ENCODE peak calls at places on chromosomes 2 and 18, in four cellular contexts. U, B, Y and F are unnamed samples.

GRCh38 chr2:150681120-150681796 is 193.8 kb upstream of the RND3 start:
- DNase-seq in Y (no peak), B (no peak), U (peak; percentile 65), F (no peak)

GRCh38 chr2:48845719-48846118 is 90.2 kb upstream of the LHCGR start:
- DNase-seq in B (no peak), Y (no peak), U (no peak), F (no peak)

GRCh38 chr2:31222086-31222485 is 4.8 kb upstream of the CAPN14 start:
- DNase-seq in U (no peak), B (no peak), Y (no peak), F (peak; percentile 29)

GRCh38 chr2:222709191-222709891 is 37.9 kb downstream of the MOGAT1 start:
- DNase-seq in Y (peak; percentile 40), U (peak; percentile 78), B (peak; percentile 77), F (peak; percentile 35)

GRCh38 chr2:216694201-216694825 is 1.0 kb downstream of the IGFBP5 start:
- DNase-seq in Y (peak; percentile 39), B (peak; percentile 73), U (peak; percentile 17), F (no peak)

GRCh38 chr2:10931710-10932255 is 20.0 kb downstream of the KCNF1 start:
- DNase-seq in Y (no peak), B (peak; percentile 51), U (peak; percentile 9), F (no peak)

GRCh38 chr2:206045251-206045650 is 40.7 kb downstream of the INO80D start:
- DNase-seq in B (no peak), U (no peak), Y (no peak), F (no peak)

GRCh38 chr2:233829193-233830110 is 24.9 kb downstream of the HJURP start:
- DNase-seq in U (no peak), Y (no peak), B (peak; percentile 32), F (no peak)

GRCh38 chr2:217185265-217185995 is 325.6 kb upstream of the TNP1 start:
- DNase-seq in U (no peak), Y (no peak), B (no peak), F (no peak)

GRCh38 chr2:106147159-106147558 is 46.9 kb downstream of the UXS1 start:
- DNase-seq in U (peak; percentile 52), Y (no peak), B (no peak), F (no peak)

GRCh38 chr2:130736487-130736886 is 7.6 kb downstream of the GPR148 start:
- DNase-seq in B (no peak), Y (no peak), U (no peak), F (no peak)

GRCh38 chr18:2994603-2995432 is 18.1 kb downstream of the LPIN2 start:
- DNase-seq in Y (peak; percentile 31), B (no peak), U (no peak), F (peak; percentile 53)

GRCh38 chr2:128783193-128783671 is 464.6 kb upstream of the HS6ST1 start:
- DNase-seq in B (peak; percentile 37), U (no peak), Y (no peak), F (no peak)

GRCh38 chr2:24993797-24994196 is 22.0 kb upstream of the DNAJC27 start:
- DNase-seq in Y (no peak), B (no peak), U (no peak), F (no peak)

GRCh38 chr18:67402543-67402942 is 114.0 kb downstream of the DSEL start:
- DNase-seq in Y (no peak), B (no peak), U (peak; percentile 49), F (no peak)

GRCh38 chr2:85318222-85319182 is 9.3 kb downstream of the TGOLN2 start:
- DNase-seq in U (peak; percentile 84), Y (no peak), B (no peak), F (peak; percentile 58)

GRCh38 chr2:55923091-55923977 is at the start of gene EFEMP1:
- DNase-seq in U (peak; percentile 66), B (peak; percentile 91), Y (peak; percentile 19), F (peak; percentile 74)

GRCh38 chr18:24790347-24790746 is 329.9 kb downstream of the HRH4 start:
- DNase-seq in Y (no peak), U (no peak), B (no peak), F (no peak)

GRCh38 chr18:48950536-48951447 is at the start of gene SMAD7:
- DNase-seq in B (peak; percentile 80), Y (peak; percentile 50), U (no peak), F (peak; percentile 40)

GRCh38 chr2:73979686-73980085 is 5.0 kb upstream of the TET3 start:
- DNase-seq in Y (no peak), U (peak; percentile 94), B (no peak), F (no peak)

GRCh38 chr18:21444465-21445023 is 156.0 kb downstream of the ESCO1 start:
- DNase-seq in B (no peak), U (peak; percentile 72), Y (peak; percentile 11), F (peak; percentile 65)

GRCh38 chr2:85506768-85507181 is 32.2 kb upstream of the MAT2A start:
- DNase-seq in B (no peak), Y (no peak), U (no peak), F (no peak)

GRCh38 chr2:149020432-149020851 is 18.1 kb upstream of the LYPD6B start:
- DNase-seq in Y (peak; percentile 60), U (peak; percentile 76), B (no peak), F (peak; percentile 94)

DNA sequence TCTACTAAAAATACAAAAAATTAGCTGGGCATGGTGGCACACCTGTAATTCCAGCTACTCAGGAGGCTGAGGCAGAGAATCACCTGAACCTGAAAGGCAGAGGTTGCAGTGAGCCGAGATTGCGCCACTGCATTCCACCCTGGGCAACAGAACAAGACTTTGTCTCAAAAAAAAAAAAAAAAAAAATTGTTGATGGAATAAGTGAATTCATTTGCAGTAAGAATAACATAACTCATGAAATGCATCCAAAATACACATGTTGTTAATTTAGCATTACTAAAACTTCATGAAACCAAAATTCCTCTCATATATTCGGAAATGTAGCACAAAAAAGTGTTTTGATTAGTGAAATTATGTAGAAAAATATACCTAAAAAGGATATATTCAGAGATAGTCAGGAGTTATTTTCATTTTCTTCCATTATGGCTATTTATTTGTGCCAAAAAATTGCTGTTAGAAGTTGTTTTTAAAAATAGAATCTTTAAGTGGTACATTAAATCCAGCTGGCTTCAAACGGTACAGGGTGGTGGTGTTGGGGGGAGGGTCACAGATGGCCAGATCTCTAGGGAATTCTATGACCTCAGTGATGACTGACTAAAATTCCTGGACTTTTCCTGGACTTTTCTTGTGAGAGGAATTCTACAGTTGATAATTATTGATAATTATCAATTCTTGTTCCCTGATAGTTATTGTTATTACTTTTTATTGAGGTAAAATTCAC is 78.2 kb upstream of the UGP2 start:
- DNase-seq in U (no peak), Y (no peak), B (no peak), F (no peak)
- H3K4me3 ChIP-seq in U (no peak overlapping the region), Y (no peak overlapping the region), B (no peak overlapping the region), F (no peak overlapping the region)

GRCh38 chr2:195308163-195308562 is 348.9 kb upstream of the SLC39A10 start:
- DNase-seq in B (no peak), U (no peak), Y (no peak), F (no peak)

GRCh38 chr2:195317533-195317932 is 339.5 kb upstream of the SLC39A10 start:
- DNase-seq in Y (no peak), B (no peak), U (no peak), F (no peak)

GRCh38 chr2:195316485-195316884 is 340.5 kb upstream of the SLC39A10 start:
- DNase-seq in B (no peak), U (peak; percentile 4), Y (no peak), F (no peak)

GRCh38 chr2:195313976-195314375 is 343.1 kb upstream of the SLC39A10 start:
- DNase-seq in Y (no peak), B (no peak), U (no peak), F (peak; percentile 16)

GRCh38 chr2:195312662-195313061 is 344.4 kb upstream of the SLC39A10 start:
- DNase-seq in Y (no peak), B (no peak), U (no peak), F (peak; percentile 5)
- TF ChIP-seq CTCF in Y (no peak), B (no peak), U (no peak), F (no peak)

GRCh38 chr18:23377669-23378469 is 75.2 kb upstream of the RIOK3 start:
- DNase-seq in B (no peak), Y (no peak), U (peak; percentile 91), F (peak; percentile 60)

GRCh38 chr18:23380001-23380550 is 73.0 kb upstream of the RIOK3 start:
- DNase-seq in Y (no peak), U (peak; percentile 57), B (peak; percentile 85), F (no peak)

GRCh38 chr18:23380817-23381216 is 72.3 kb upstream of the RIOK3 start:
- DNase-seq in Y (no peak), U (peak; percentile 12), B (no peak), F (no peak)

GRCh38 chr18:23373564-23373963 is 79.5 kb upstream of the RIOK3 start:
- DNase-seq in B (no peak), Y (no peak), U (no peak), F (no peak)

DNA sequence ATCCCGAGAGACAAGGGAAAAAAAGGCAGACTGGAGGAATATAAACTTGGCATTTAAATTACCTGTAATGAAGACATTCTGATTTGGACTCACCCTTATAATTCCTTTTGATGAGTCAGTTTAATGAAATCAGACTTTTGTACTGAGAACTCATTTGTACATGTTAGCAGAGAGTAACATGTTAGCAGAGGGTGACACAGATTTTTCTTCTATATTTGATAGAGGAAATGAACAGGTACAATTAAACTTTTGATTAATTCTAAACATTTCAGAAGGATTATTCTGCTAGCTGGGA is 74.7 kb upstream of the RIOK3 start:
- DNase-seq in Y (no peak), B (no peak), U (peak; percentile 80), F (no peak)
- H3K4me3 ChIP-seq in Y (no peak overlapping the region), B (no peak overlapping the region), U (no peak overlapping the region), F (no peak overlapping the region)

GRCh38 chr2:197804758-197805597 is 585 bp downstream of the PLCL1 start:
- DNase-seq in U (no peak), Y (no peak), B (peak; percentile 65), F (peak; percentile 24)
- TF ChIP-seq CTCF in U (no peak), Y (peak; percentile 10), B (no peak), F (peak; percentile 11)